ENCODE peak calls at places on chromosomes 11 and 22, in nine cellular contexts. C is heart left ventricle, R is AG04449, Z is hepatocyte, D is type B pancreatic cell, Y is fibroblast of the aortic adventitia, G is cardiac fibroblast, E is tibial artery, S is mammary epithelial cell. T is an unnamed sample.

GRCh38 chr11:121063728-121064127 is 37.3 kb upstream of the TECTA start:
- DNase-seq in D (no peak), E (no peak), Z (no peak), Y (no peak), C (no peak), S (no peak), R (no peak), G (peak), T (no peak)

GRCh38 chr11:86620796-86621575 is 51.4 kb downstream of the ME3 start:
- DNase-seq in C (no peak), D (no peak), R (no peak), Z (no peak), E (peak), S (no peak), G (peak), Y (peak), T (peak)

GRCh38 chr11:78943841-78944240 is 369.2 kb upstream of the NARS2 start:
- DNase-seq in E (no peak), Y (no peak), C (no peak), R (no peak), G (no peak), D (no peak), S (no peak), Z (no peak), T (no peak)

GRCh38 chr11:109914809-109915653 is 178.2 kb upstream of the ZC3H12C start:
- DNase-seq in Z (no peak), S (peak), D (no peak), E (no peak), Y (peak), G (peak), R (no peak), C (no peak), T (no peak)

GRCh38 chr11:2300936-2301630 is 635 bp downstream of the C11orf21 start:
- DNase-seq in Z (no peak), R (no peak), G (no peak), E (no peak), S (no peak), D (peak), Y (no peak), C (peak), T (no peak)

GRCh38 chr11:27402450-27402849 is 39.4 kb upstream of the CCDC34 start:
- DNase-seq in R (no peak), C (no peak), G (no peak), S (no peak), D (no peak), Y (no peak), Z (no peak), E (no peak), T (no peak)

GRCh38 chr11:28834877-28835276 is 726.7 kb downstream of the METTL15 start:
- DNase-seq in Z (no peak), E (no peak), D (no peak), G (peak), R (peak), Y (peak), S (peak), C (no peak), T (no peak)

GRCh38 chr22:39598017-39598965 is 27.7 kb downstream of the CACNA1I start:
- DNase-seq in C (peak), G (no peak), S (peak), E (no peak), D (no peak), Y (no peak), R (no peak), Z (peak), T (no peak)

GRCh38 chr11:41917900-41918299 is 458.4 kb upstream of the LRRC4C start:
- DNase-seq in C (no peak), Y (no peak), D (no peak), R (no peak), Z (no peak), G (no peak), S (no peak), E (no peak), T (no peak)

GRCh38 chr22:46038516-46039430 is 61.8 kb upstream of the WNT7B start:
- DNase-seq in E (peak), Y (no peak), C (no peak), R (no peak), D (no peak), Z (no peak), S (no peak), G (no peak), T (no peak)

GRCh38 chr11:76592961-76593360 is 77.6 kb downstream of the LRRC32 start:
- DNase-seq in Y (no peak), S (peak), G (no peak), C (no peak), R (no peak), Z (peak), D (no peak), E (no peak), T (no peak)

GRCh38 chr22:20430641-20431519 is 6.7 kb downstream of the SCARF2 start:
- DNase-seq in D (no peak), R (no peak), C (peak), S (peak), G (no peak), E (no peak), Z (peak), Y (no peak), T (no peak)

GRCh38 chr22:45830531-45831245 is 146.3 kb downstream of the WNT7B start:
- DNase-seq in Z (no peak), C (no peak), D (no peak), G (peak), E (no peak), R (no peak), Y (peak), S (peak), T (no peak)

GRCh38 chr11:73003083-73003482 is 139.0 kb downstream of the FCHSD2 start:
- DNase-seq in D (no peak), E (no peak), G (no peak), C (no peak), S (no peak), R (no peak), Z (no peak), Y (no peak), T (no peak)

GRCh38 chr11:13448876-13449275 is 14.1 kb downstream of the BTBD10 start:
- DNase-seq in G (peak), C (no peak), R (no peak), Z (no peak), Y (peak), S (no peak), D (no peak), E (peak), T (no peak)

GRCh38 chr11:8069771-8070170 is 11.2 kb upstream of the TUB start:
- DNase-seq in Z (no peak), S (no peak), R (no peak), G (no peak), E (peak), D (no peak), Y (no peak), C (no peak), T (no peak)

GRCh38 chr22:21044931-21045584 is 688 bp upstream of the LRRC74B start:
- DNase-seq in D (no peak), R (peak), G (peak), E (no peak), S (peak), Y (peak), C (no peak), Z (no peak), T (no peak)

GRCh38 chr22:45036154-45036553 is 26.3 kb upstream of the PHF21B start:
- DNase-seq in Z (peak), E (no peak), S (no peak), C (no peak), Y (peak), G (no peak), D (no peak), R (no peak), T (no peak)

GRCh38 chr11:61120865-61121831 is 18.9 kb downstream of the CD5 start:
- DNase-seq in D (no peak), E (no peak), S (peak), G (peak), Z (peak), C (no peak), Y (peak), R (no peak), T (no peak)

GRCh38 chr11:105211806-105212531 is 72.4 kb upstream of the CARD18 start:
- DNase-seq in C (no peak), S (no peak), E (no peak), Y (peak), R (peak), G (peak), D (no peak), Z (no peak), T (no peak)

GRCh38 chr11:87529486-87529885 is 491.8 kb downstream of the TMEM135 start:
- DNase-seq in C (no peak), R (no peak), Y (peak), D (no peak), S (peak), E (no peak), Z (no peak), G (peak), T (no peak)

GRCh38 chr11:32088117-32088941 is 2.5 kb upstream of the RCN1 start:
- DNase-seq in D (no peak), C (peak), E (peak), G (peak), S (peak), R (peak), Y (peak), Z (peak), T (peak)

GRCh38 chr11:27234043-27234668 is 128.9 kb downstream of the CCDC34 start:
- DNase-seq in G (peak), S (peak), E (peak), C (peak), D (no peak), R (peak), Y (peak), Z (peak), T (peak)

GRCh38 chr22:26972281-26972680 is 314.9 kb downstream of the MIAT start:
- DNase-seq in Y (no peak), G (no peak), D (no peak), S (no peak), Z (no peak), E (no peak), C (no peak), R (no peak), T (no peak)

GRCh38 chr22:22721681-22722309 is 77.4 kb downstream of the GGTLC2 start:
- DNase-seq in Z (peak), Y (peak), C (no peak), R (peak), G (peak), E (no peak), D (no peak), S (peak), T (no peak)

GRCh38 chr11:9313648-9314290 is 624 bp downstream of the TMEM41B start:
- DNase-seq in Y (peak), R (no peak), G (peak), Z (peak), D (no peak), C (no peak), S (peak), E (peak), T (no peak)

GRCh38 chr11:12552677-12553076 is 121.5 kb upstream of the TEAD1 start:
- DNase-seq in G (peak), D (no peak), Z (peak), Y (peak), C (no peak), S (no peak), E (peak), R (peak), T (peak)

GRCh38 chr11:103628121-103628520 is 408.3 kb upstream of the DDI1 start:
- DNase-seq in E (no peak), C (no peak), S (no peak), R (no peak), D (no peak), Z (no peak), Y (peak), G (no peak), T (no peak)

GRCh38 chr11:64180871-64181270 is 5.1 kb upstream of the STIP1 start:
- DNase-seq in G (no peak), E (no peak), Z (no peak), R (no peak), S (no peak), C (no peak), D (no peak), Y (no peak), T (no peak)

GRCh38 chr11:125105921-125106320 is 5.5 kb downstream of the TMEM218 start:
- DNase-seq in Y (no peak), S (no peak), R (no peak), C (no peak), G (no peak), E (no peak), Z (no peak), D (no peak), T (no peak)

GRCh38 chr11:64776875-64777274 is 1.5 kb downstream of the SF1 start:
- DNase-seq in D (no peak), E (no peak), Z (no peak), C (no peak), Y (no peak), R (no peak), S (no peak), G (no peak), T (no peak)

GRCh38 chr11:19846654-19847330 is 134.2 kb downstream of the NAV2 start:
- DNase-seq in E (no peak), D (no peak), R (no peak), G (peak), S (no peak), C (no peak), Y (no peak), Z (no peak), T (no peak)

GRCh38 chr22:29313126-29314071 is 2.1 kb downstream of the RASL10A start:
- DNase-seq in G (peak), S (no peak), E (peak), R (no peak), D (no peak), C (peak), Y (peak), Z (no peak), T (no peak)

GRCh38 chr11:22795914-22796313 is 33.7 kb downstream of the SVIP start:
- DNase-seq in Z (no peak), G (no peak), E (no peak), S (no peak), R (no peak), C (no peak), D (no peak), Y (no peak), T (no peak)

GRCh38 chr11:23897453-23898289 is 599.2 kb upstream of the LUZP2 start:
- DNase-seq in Y (peak), G (peak), S (peak), D (no peak), R (peak), C (no peak), E (no peak), Z (peak), T (peak)

DNA sequence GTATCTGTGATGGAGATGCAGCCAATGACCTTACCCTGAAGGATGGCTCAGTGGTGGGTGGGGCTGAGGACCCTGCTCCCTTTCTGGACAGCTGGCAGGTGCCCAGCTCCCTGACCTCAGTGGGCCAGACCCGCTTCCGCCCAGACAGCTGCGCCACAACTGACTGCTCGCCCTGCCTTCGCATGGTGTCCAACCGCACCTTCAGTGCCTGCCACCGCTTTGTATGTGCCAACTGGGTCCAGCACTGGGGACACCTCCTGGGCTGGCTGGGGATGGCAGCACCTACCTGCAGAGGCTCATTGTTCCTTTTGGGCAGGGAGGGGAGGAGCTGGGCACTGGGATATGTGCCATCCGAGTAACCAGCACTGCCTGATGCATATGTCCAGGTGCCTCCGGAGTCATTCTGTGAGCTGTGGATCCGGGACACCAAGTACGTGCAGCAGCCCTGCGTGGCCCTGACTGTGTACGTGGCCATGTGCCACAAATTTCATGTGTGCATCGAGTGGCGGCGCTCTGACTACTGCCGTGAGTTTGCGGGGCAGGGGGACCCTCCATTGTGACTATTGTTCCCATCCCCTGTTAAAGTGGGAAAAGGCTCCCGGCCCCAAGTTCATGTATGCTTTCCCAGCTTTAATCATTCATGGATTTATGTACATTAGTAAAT is 84.8 kb downstream of the OTOG start:
- DNase-seq in R (no peak), Z (no peak), D (no peak), G (no peak), S (no peak), C (peak), E (no peak), Y (no peak), T (no peak)
- TF ChIP-seq CTCF in R (no peak), Z (no peak), D (no peak), G (no peak), S (no peak), C (no peak), E (no peak), Y (no peak), T (no peak)

DNA sequence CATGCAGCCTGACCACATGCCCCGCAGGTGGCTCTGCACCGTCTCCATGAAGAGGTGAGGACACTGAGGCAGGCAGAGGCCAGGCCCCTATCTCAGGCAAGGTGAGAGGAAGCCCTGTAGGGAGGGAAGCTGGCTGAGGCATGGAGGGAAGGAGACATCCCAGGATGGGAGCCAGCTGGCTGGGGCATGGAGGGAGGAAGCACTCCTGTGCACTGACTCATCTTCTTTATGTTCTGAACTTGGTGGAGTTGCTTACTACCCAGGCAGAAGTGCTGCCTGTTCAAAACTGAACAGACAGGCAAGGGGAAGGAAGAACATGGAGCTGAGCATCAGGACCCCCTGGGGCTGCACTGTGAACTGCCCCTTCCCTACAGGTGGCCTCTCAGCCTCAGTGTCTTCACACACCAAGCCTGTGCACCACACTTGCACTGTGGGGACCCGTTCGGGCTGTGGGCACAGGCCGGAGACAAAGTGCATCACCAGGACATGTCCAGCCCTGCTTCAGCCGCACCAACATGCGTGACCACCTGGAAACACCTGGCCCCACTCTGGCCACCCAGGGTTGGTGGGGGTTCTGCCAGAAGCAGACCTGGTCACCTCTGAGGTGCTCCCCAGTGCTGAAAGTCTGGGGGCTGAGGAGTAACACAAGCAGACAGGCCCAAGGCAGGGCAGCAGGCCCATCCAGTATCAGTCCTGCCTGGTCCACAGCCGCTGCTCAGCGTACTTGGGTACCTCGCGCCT is 55.5 kb downstream of the DGCR2 start:
- DNase-seq in D (no peak), E (no peak), G (peak), R (no peak), Y (peak), S (peak), Z (no peak), C (no peak), T (peak)
- TF ChIP-seq CTCF in D (no peak), E (no peak), G (no peak), R (no peak), Y (no peak), S (no peak), Z (no peak), C (no peak), T (no peak)

GRCh38 chr11:129698212-129698611 is 117.4 kb upstream of the TMEM45B start:
- DNase-seq in Y (no peak), C (no peak), D (no peak), Z (no peak), G (no peak), E (no peak), R (no peak), S (no peak), T (no peak)

GRCh38 chr11:129701706-129702105 is 113.9 kb upstream of the TMEM45B start:
- DNase-seq in G (no peak), R (no peak), Y (no peak), C (no peak), Z (no peak), S (no peak), D (no peak), E (peak), T (no peak)

GRCh38 chr11:129702410-129703390 is 112.9 kb upstream of the TMEM45B start:
- DNase-seq in E (peak), S (peak), G (no peak), Y (no peak), Z (no peak), R (no peak), D (no peak), C (no peak), T (no peak)

GRCh38 chr11:129700701-129701100 is 114.9 kb upstream of the TMEM45B start:
- DNase-seq in Z (no peak), D (no peak), S (no peak), G (no peak), E (peak), Y (no peak), C (no peak), R (no peak), T (no peak)

DNA sequence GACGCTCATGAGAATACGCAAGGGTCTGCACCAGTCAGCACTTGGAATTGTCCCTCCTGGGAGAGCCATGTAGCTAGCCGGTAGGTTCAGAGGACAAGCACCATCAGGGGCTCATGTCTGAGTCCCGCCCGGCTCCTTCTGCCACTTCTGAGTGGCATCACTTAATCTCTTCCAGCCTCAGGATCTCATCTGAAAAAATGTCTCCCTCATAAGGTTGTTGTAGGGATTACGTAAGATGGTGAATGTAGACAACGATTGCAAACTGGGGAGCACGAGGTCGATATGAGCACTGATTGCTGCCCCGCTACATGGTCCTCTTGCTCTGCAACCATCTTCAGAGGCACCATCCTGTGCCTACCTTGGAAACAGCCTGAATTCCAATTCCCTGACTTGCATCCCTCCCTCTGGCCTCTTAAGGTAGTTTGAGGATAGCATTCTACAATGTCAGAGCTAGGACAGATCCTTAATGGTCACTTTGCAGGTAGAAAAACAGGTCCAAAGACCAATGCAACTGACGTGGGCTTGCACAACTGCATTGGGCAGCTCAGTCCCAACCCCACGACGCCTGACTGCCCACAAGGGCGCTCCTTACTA is 115.8 kb upstream of the TMEM45B start:
- DNase-seq in Z (no peak), Y (no peak), D (no peak), G (no peak), S (peak), R (no peak), E (no peak), C (no peak), T (no peak)
- TF ChIP-seq CTCF in Z (no peak), Y (no peak), D (peak), G (no peak), S (peak), R (no peak), E (no peak), C (no peak), T (no peak)

GRCh38 chr11:57336111-57336666 is 497 bp upstream of the SSRP1 start:
- DNase-seq in R (no peak), G (no peak), S (no peak), E (no peak), C (no peak), Y (no peak), D (no peak), Z (no peak), T (no peak)

GRCh38 chr11:57332694-57333440 is 2.8 kb downstream of the SSRP1 start:
- DNase-seq in R (no peak), D (no peak), Y (no peak), Z (no peak), C (peak), S (no peak), G (no peak), E (no peak), T (no peak)

GRCh38 chr11:57338152-57338551 is at the start of gene P2RX3:
- DNase-seq in S (no peak), R (no peak), Z (no peak), C (no peak), D (no peak), G (no peak), E (no peak), Y (no peak), T (no peak)

GRCh38 chr11:57335023-57335342 is 709 bp downstream of the SSRP1 start:
- DNase-seq in Z (no peak), G (no peak), R (no peak), C (peak), S (no peak), Y (no peak), D (no peak), E (no peak), T (no peak)

GRCh38 chr11:57335343-57336110 is at the start of gene SSRP1:
- DNase-seq in D (peak), C (peak), G (peak), R (no peak), E (peak), Y (peak), Z (peak), S (peak), T (no peak)
- TF ChIP-seq CTCF in D (no peak), C (no peak), G (no peak), R (no peak), E (no peak), Y (no peak), Z (no peak), S (no peak), T (peak)

T was measured in AG09319.